ENCODE peak calls at places on chromosomes 3 and 15, in four cellular contexts. X, I, E and H are unnamed samples.

GRCh38 chr3:2713923-2714322 is 396.3 kb downstream of the IL5RA start:
- DNase-seq in X (no peak), I (no peak), E (no peak), H (no peak)

GRCh38 chr3:15632212-15632580 is 30.7 kb downstream of the BTD start:
- DNase-seq in X (no peak), I (no peak), E (no peak), H (no peak)

GRCh38 chr15:65512189-65512588 is 5.3 kb downstream of the DPP8 start:
- DNase-seq in X (no peak), I (no peak), E (no peak), H (no peak)

GRCh38 chr3:62723171-62723570 is 152.0 kb downstream of the CADPS start:
- DNase-seq in X (no peak), I (no peak), E (no peak), H (no peak)

GRCh38 chr3:126528800-126529541 is 5.0 kb downstream of the CHST13 start:
- DNase-seq in X (no peak), I (peak), E (peak), H (no peak)

GRCh38 chr3:74009961-74010859 is 385.5 kb upstream of the PDZRN3 start:
- DNase-seq in X (no peak), I (no peak), E (no peak), H (no peak)

GRCh38 chr3:121096968-121097367 is 189.0 kb downstream of the STXBP5L start:
- DNase-seq in X (no peak), I (no peak), E (no peak), H (no peak)

GRCh38 chr3:152842423-152842822 is 7.5 kb downstream of the P2RY1 start:
- DNase-seq in X (no peak), I (no peak), E (no peak), H (no peak)

GRCh38 chr3:193743702-193744047 is 150.7 kb downstream of the OPA1 start:
- DNase-seq in X (no peak), I (peak), E (no peak), H (no peak)

GRCh38 chr3:13419356-13420050 is 619 bp downstream of the NUP210 start:
- DNase-seq in X (peak), I (peak), E (peak), H (no peak)

DNA sequence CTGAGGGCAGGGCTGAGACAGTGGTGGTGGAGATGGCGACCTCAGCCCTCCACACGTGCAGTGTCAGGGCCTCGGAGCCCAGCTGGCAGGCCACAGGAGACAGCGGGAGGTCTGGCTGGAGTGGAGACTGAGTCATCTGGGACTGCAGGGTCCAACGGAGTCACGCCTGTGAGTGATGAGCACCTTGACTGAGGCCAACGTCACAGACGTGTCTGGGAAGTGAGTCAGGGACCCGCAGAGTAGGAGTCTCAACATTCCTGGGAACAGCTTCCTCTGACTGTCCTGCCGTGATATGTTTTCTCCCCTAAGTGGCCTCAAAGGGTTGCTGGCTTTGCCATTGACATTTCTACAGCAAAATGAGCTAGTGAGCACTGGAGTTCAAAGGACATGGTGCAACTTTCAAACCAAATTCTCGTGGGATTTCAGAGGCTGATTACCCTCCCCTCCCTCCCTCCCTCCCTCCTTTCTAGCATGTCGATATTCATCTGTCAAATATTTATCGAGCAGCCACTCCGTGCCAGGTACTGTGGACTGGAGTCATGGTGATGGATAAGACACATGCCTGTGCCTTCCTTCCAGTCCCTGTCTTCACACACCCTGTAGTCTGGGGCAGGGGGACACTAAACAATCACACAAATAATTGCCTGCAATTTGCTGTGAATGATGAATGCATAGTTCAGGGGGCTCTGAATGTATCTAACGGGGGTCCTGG is 53.3 kb upstream of the AMOTL2 start:
- DNase-seq in X (no peak), I (peak), E (no peak), H (peak)
- TF ChIP-seq CTCF in X (no peak), I (no peak), E (no peak), H (no peak)

GRCh38 chr3:142963266-142964149 is at the start of gene PAQR9:
- DNase-seq in X (peak), I (peak), E (peak), H (no peak)
- TF ChIP-seq CTCF in X (no peak), I (no peak), E (no peak), H (no peak)

GRCh38 chr3:46607603-46608028 is 4.7 kb upstream of the FAM240A start:
- DNase-seq in X (peak), I (peak), E (no peak), H (no peak)
- TF ChIP-seq CTCF in X (peak), I (no peak), E (peak), H (peak)

GRCh38 chr3:22704571-22705354 is 498.4 kb upstream of the UBE2E2 start:
- DNase-seq in X (no peak), I (no peak), E (no peak), H (no peak)
- TF ChIP-seq CTCF in X (no peak), I (no peak), E (no peak), H (no peak)

GRCh38 chr3:139353920-139354556 is 10.2 kb downstream of the MRPS22 start:
- DNase-seq in X (peak), I (peak), E (no peak), H (peak)
- TF ChIP-seq CTCF in X (peak), I (peak), E (peak), H (peak)

GRCh38 chr15:55992769-55993110 is 672 bp downstream of the NEDD4 start:
- DNase-seq in X (no peak), I (no peak), E (no peak), H (peak)

GRCh38 chr15:55993111-55993803 is at the start of gene NEDD4:
- DNase-seq in X (peak), I (peak), E (peak), H (peak)

GRCh38 chr15:55990986-55991385 is 2.4 kb downstream of the NEDD4 start:
- DNase-seq in X (no peak), I (no peak), E (no peak), H (no peak)

GRCh38 chr15:55991841-55992768 is 1.3 kb downstream of the NEDD4 start:
- DNase-seq in X (no peak), I (no peak), E (no peak), H (no peak)

GRCh38 chr15:55993804-55994539 is 560 bp upstream of the NEDD4 start:
- DNase-seq in X (no peak), I (peak), E (no peak), H (peak)
- TF ChIP-seq CTCF in X (no peak), I (no peak), E (no peak), H (no peak)